ENCODE peak calls at places on chromosomes 2 and 18, in seven cellular contexts. One of them, this sample, is unnamed.

GRCh38 chr18:71808576-71808975 is 735.6 kb downstream of the CBLN2 start:
- DNase-seq in T-helper 1 cell: no peak
- DNase-seq in GM10248: no peak
- DNase-seq in dermis microvascular lymphatic vessel endothelial cell: no peak
- DNase-seq in HCT116: no peak
- DNase-seq in stimulated activated CD4-positive, alpha-beta T cell treated with anti-CD3 and anti-CD28 coated beads, Interleukin-15, amount 100 ng/mL, for 24 hours: no peak
- DNase-seq in effector CD4-positive, alpha-beta T cell: no peak
- DNase-seq in this sample: no peak

GRCh38 chr18:183769-184168 is 25.4 kb downstream of the USP14 start:
- DNase-seq in GM10248: no peak
- DNase-seq in dermis microvascular lymphatic vessel endothelial cell: peak
- DNase-seq in stimulated activated CD4-positive, alpha-beta T cell treated with anti-CD3 and anti-CD28 coated beads, Interleukin-15, amount 100 ng/mL, for 24 hours: no peak
- DNase-seq in T-helper 1 cell: no peak
- DNase-seq in HCT116: no peak
- DNase-seq in effector CD4-positive, alpha-beta T cell: no peak
- DNase-seq in this sample: no peak

GRCh38 chr2:60356346-60356745 is 197.1 kb downstream of the BCL11A start:
- DNase-seq in HCT116: no peak
- DNase-seq in T-helper 1 cell: no peak
- DNase-seq in stimulated activated CD4-positive, alpha-beta T cell treated with anti-CD3 and anti-CD28 coated beads, Interleukin-15, amount 100 ng/mL, for 24 hours: no peak
- DNase-seq in GM10248: no peak
- DNase-seq in dermis microvascular lymphatic vessel endothelial cell: no peak
- DNase-seq in effector CD4-positive, alpha-beta T cell: no peak
- DNase-seq in this sample: no peak

GRCh38 chr2:127516031-127516430 is 10.3 kb downstream of the IWS1 start:
- DNase-seq in stimulated activated CD4-positive, alpha-beta T cell treated with anti-CD3 and anti-CD28 coated beads, Interleukin-15, amount 100 ng/mL, for 24 hours: no peak
- DNase-seq in GM10248: no peak
- DNase-seq in effector CD4-positive, alpha-beta T cell: no peak
- DNase-seq in HCT116: no peak
- DNase-seq in T-helper 1 cell: no peak
- DNase-seq in dermis microvascular lymphatic vessel endothelial cell: no peak
- DNase-seq in this sample: no peak

GRCh38 chr2:232894746-232895145 is 24.7 kb downstream of the SNORC start:
- DNase-seq in HCT116: no peak
- DNase-seq in T-helper 1 cell: no peak
- DNase-seq in effector CD4-positive, alpha-beta T cell: no peak
- DNase-seq in stimulated activated CD4-positive, alpha-beta T cell treated with anti-CD3 and anti-CD28 coated beads, Interleukin-15, amount 100 ng/mL, for 24 hours: no peak
- DNase-seq in dermis microvascular lymphatic vessel endothelial cell: no peak
- DNase-seq in GM10248: no peak
- DNase-seq in this sample: no peak

GRCh38 chr2:64562148-64562784 is 38.1 kb downstream of the AFTPH start:
- DNase-seq in effector CD4-positive, alpha-beta T cell: no peak
- DNase-seq in GM10248: no peak
- DNase-seq in HCT116: peak
- DNase-seq in T-helper 1 cell: no peak
- DNase-seq in stimulated activated CD4-positive, alpha-beta T cell treated with anti-CD3 and anti-CD28 coated beads, Interleukin-15, amount 100 ng/mL, for 24 hours: no peak
- DNase-seq in dermis microvascular lymphatic vessel endothelial cell: peak
- DNase-seq in this sample: peak

GRCh38 chr18:49638209-49638785 is 76.4 kb downstream of the LIPG start:
- DNase-seq in stimulated activated CD4-positive, alpha-beta T cell treated with anti-CD3 and anti-CD28 coated beads, Interleukin-15, amount 100 ng/mL, for 24 hours: no peak
- DNase-seq in GM10248: no peak
- DNase-seq in dermis microvascular lymphatic vessel endothelial cell: no peak
- DNase-seq in effector CD4-positive, alpha-beta T cell: no peak
- DNase-seq in HCT116: no peak
- DNase-seq in T-helper 1 cell: no peak
- DNase-seq in this sample: no peak

GRCh38 chr2:43333656-43334144 is 107.3 kb upstream of the ZFP36L2 start:
- DNase-seq in effector CD4-positive, alpha-beta T cell: no peak
- DNase-seq in dermis microvascular lymphatic vessel endothelial cell: no peak
- DNase-seq in GM10248: no peak
- DNase-seq in T-helper 1 cell: no peak
- DNase-seq in HCT116: no peak
- DNase-seq in stimulated activated CD4-positive, alpha-beta T cell treated with anti-CD3 and anti-CD28 coated beads, Interleukin-15, amount 100 ng/mL, for 24 hours: no peak
- DNase-seq in this sample: no peak

GRCh38 chr18:70044626-70045025 is 97.0 kb upstream of the CD226 start:
- DNase-seq in dermis microvascular lymphatic vessel endothelial cell: peak
- DNase-seq in stimulated activated CD4-positive, alpha-beta T cell treated with anti-CD3 and anti-CD28 coated beads, Interleukin-15, amount 100 ng/mL, for 24 hours: no peak
- DNase-seq in HCT116: peak
- DNase-seq in T-helper 1 cell: no peak
- DNase-seq in GM10248: no peak
- DNase-seq in effector CD4-positive, alpha-beta T cell: no peak
- DNase-seq in this sample: peak

GRCh38 chr2:95569170-95569569 is 22.6 kb upstream of the TRIM43 start:
- DNase-seq in HCT116: no peak
- DNase-seq in T-helper 1 cell: no peak
- DNase-seq in GM10248: no peak
- DNase-seq in effector CD4-positive, alpha-beta T cell: no peak
- DNase-seq in stimulated activated CD4-positive, alpha-beta T cell treated with anti-CD3 and anti-CD28 coated beads, Interleukin-15, amount 100 ng/mL, for 24 hours: no peak
- DNase-seq in dermis microvascular lymphatic vessel endothelial cell: no peak
- DNase-seq in this sample: no peak

GRCh38 chr18:32698148-32698547 is 74.7 kb downstream of the KLHL14 start:
- DNase-seq in GM10248: no peak
- DNase-seq in T-helper 1 cell: no peak
- DNase-seq in dermis microvascular lymphatic vessel endothelial cell: no peak
- DNase-seq in HCT116: no peak
- DNase-seq in stimulated activated CD4-positive, alpha-beta T cell treated with anti-CD3 and anti-CD28 coated beads, Interleukin-15, amount 100 ng/mL, for 24 hours: no peak
- DNase-seq in effector CD4-positive, alpha-beta T cell: no peak
- DNase-seq in this sample: no peak